ENCODE peak calls at places on chromosomes 16 and 17, in six cellular contexts. One of them, this sample, is unnamed.
A peak's percentile ranks its signal among the peaks of the same experiment; 100 is the strongest.

GRCh38 chr16:24538756-24539294 is 541 bp upstream of the RBBP6 start:
- DNase-seq in NCI-H774: no peak
- DNase-seq in HT1080: no peak
- DNase-seq in stimulated activated CD4-positive, alpha-beta T cell treated with anti-CD3 and anti-CD28 coated beads, Interleukin-1b, Interleukin-23, amount 100 ng/mL, for 4 hours: no peak
- DNase-seq in fibroblast of the conjunctiva: no peak
- DNase-seq in iPS DF 6.9: peak; percentile 4
- DNase-seq in this sample: no peak

GRCh38 chr16:10093564-10093963 is 88.7 kb downstream of the GRIN2A start:
- DNase-seq in stimulated activated CD4-positive, alpha-beta T cell treated with anti-CD3 and anti-CD28 coated beads, Interleukin-1b, Interleukin-23, amount 100 ng/mL, for 4 hours: no peak
- DNase-seq in fibroblast of the conjunctiva: no peak
- DNase-seq in NCI-H774: no peak
- DNase-seq in iPS DF 6.9: no peak
- DNase-seq in HT1080: peak; percentile 4
- DNase-seq in this sample: no peak

GRCh38 chr17:19570497-19571151 is 37.0 kb downstream of the SLC47A1 start:
- DNase-seq in fibroblast of the conjunctiva: no peak
- DNase-seq in NCI-H774: no peak
- DNase-seq in iPS DF 6.9: no peak
- DNase-seq in stimulated activated CD4-positive, alpha-beta T cell treated with anti-CD3 and anti-CD28 coated beads, Interleukin-1b, Interleukin-23, amount 100 ng/mL, for 4 hours: no peak
- DNase-seq in HT1080: no peak
- DNase-seq in this sample: no peak

GRCh38 chr16:50279142-50279865 is 13.0 kb downstream of the ADCY7 start:
- DNase-seq in iPS DF 6.9: no peak
- DNase-seq in stimulated activated CD4-positive, alpha-beta T cell treated with anti-CD3 and anti-CD28 coated beads, Interleukin-1b, Interleukin-23, amount 100 ng/mL, for 4 hours: no peak
- DNase-seq in NCI-H774: no peak
- DNase-seq in fibroblast of the conjunctiva: no peak
- DNase-seq in HT1080: no peak
- DNase-seq in this sample: no peak

GRCh38 chr17:57861737-57862409 is 12.0 kb upstream of the MRPS23 start:
- DNase-seq in stimulated activated CD4-positive, alpha-beta T cell treated with anti-CD3 and anti-CD28 coated beads, Interleukin-1b, Interleukin-23, amount 100 ng/mL, for 4 hours: no peak
- DNase-seq in HT1080: no peak
- DNase-seq in iPS DF 6.9: no peak
- DNase-seq in NCI-H774: no peak
- DNase-seq in fibroblast of the conjunctiva: no peak
- DNase-seq in this sample: no peak

GRCh38 chr16:84141143-84141670 is 3.8 kb downstream of the HSDL1 start:
- DNase-seq in HT1080: no peak
- DNase-seq in fibroblast of the conjunctiva: no peak
- DNase-seq in NCI-H774: no peak
- DNase-seq in stimulated activated CD4-positive, alpha-beta T cell treated with anti-CD3 and anti-CD28 coated beads, Interleukin-1b, Interleukin-23, amount 100 ng/mL, for 4 hours: peak; percentile 4
- DNase-seq in iPS DF 6.9: no peak
- DNase-seq in this sample: no peak

GRCh38 chr17:82297280-82297803 is 20.1 kb downstream of the CD7 start:
- DNase-seq in NCI-H774: peak; percentile 39
- DNase-seq in iPS DF 6.9: no peak
- DNase-seq in fibroblast of the conjunctiva: peak; percentile 64
- DNase-seq in stimulated activated CD4-positive, alpha-beta T cell treated with anti-CD3 and anti-CD28 coated beads, Interleukin-1b, Interleukin-23, amount 100 ng/mL, for 4 hours: peak; percentile 69
- DNase-seq in HT1080: peak; percentile 96
- DNase-seq in this sample: no peak

GRCh38 chr16:81837312-81837748 is 58.2 kb downstream of the PLCG2 start:
- DNase-seq in stimulated activated CD4-positive, alpha-beta T cell treated with anti-CD3 and anti-CD28 coated beads, Interleukin-1b, Interleukin-23, amount 100 ng/mL, for 4 hours: no peak
- DNase-seq in NCI-H774: no peak
- DNase-seq in fibroblast of the conjunctiva: no peak
- DNase-seq in HT1080: no peak
- DNase-seq in iPS DF 6.9: no peak
- DNase-seq in this sample: no peak

GRCh38 chr16:8109510-8110369 is 480.6 kb downstream of the TMEM114 start:
- DNase-seq in HT1080: peak; percentile 96
- DNase-seq in iPS DF 6.9: no peak
- DNase-seq in fibroblast of the conjunctiva: no peak
- DNase-seq in NCI-H774: no peak
- DNase-seq in stimulated activated CD4-positive, alpha-beta T cell treated with anti-CD3 and anti-CD28 coated beads, Interleukin-1b, Interleukin-23, amount 100 ng/mL, for 4 hours: no peak
- DNase-seq in this sample: no peak

GRCh38 chr17:17576772-17577234 is 14.7 kb downstream of the PEMT start:
- DNase-seq in iPS DF 6.9: no peak
- DNase-seq in NCI-H774: no peak
- DNase-seq in HT1080: no peak
- DNase-seq in stimulated activated CD4-positive, alpha-beta T cell treated with anti-CD3 and anti-CD28 coated beads, Interleukin-1b, Interleukin-23, amount 100 ng/mL, for 4 hours: no peak
- DNase-seq in fibroblast of the conjunctiva: no peak
- DNase-seq in this sample: no peak

GRCh38 chr16:57471209-57471608 is 8.7 kb downstream of the POLR2C start:
- DNase-seq in stimulated activated CD4-positive, alpha-beta T cell treated with anti-CD3 and anti-CD28 coated beads, Interleukin-1b, Interleukin-23, amount 100 ng/mL, for 4 hours: no peak
- DNase-seq in iPS DF 6.9: no peak
- DNase-seq in fibroblast of the conjunctiva: no peak
- DNase-seq in NCI-H774: no peak
- DNase-seq in HT1080: no peak
- DNase-seq in this sample: no peak

GRCh38 chr17:40779181-40779909 is 3.0 kb downstream of the KRT27 start:
- DNase-seq in NCI-H774: peak; percentile 33
- DNase-seq in fibroblast of the conjunctiva: no peak
- DNase-seq in HT1080: no peak
- DNase-seq in iPS DF 6.9: no peak
- DNase-seq in stimulated activated CD4-positive, alpha-beta T cell treated with anti-CD3 and anti-CD28 coated beads, Interleukin-1b, Interleukin-23, amount 100 ng/mL, for 4 hours: peak; percentile 7
- DNase-seq in this sample: no peak

GRCh38 chr17:27247071-27247957 is 46.6 kb upstream of the WSB1 start:
- DNase-seq in iPS DF 6.9: no peak
- DNase-seq in fibroblast of the conjunctiva: peak; percentile 73
- DNase-seq in stimulated activated CD4-positive, alpha-beta T cell treated with anti-CD3 and anti-CD28 coated beads, Interleukin-1b, Interleukin-23, amount 100 ng/mL, for 4 hours: no peak
- DNase-seq in HT1080: peak; percentile 42
- DNase-seq in NCI-H774: peak; percentile 87
- DNase-seq in this sample: no peak

GRCh38 chr17:1083451-1084187 is 86.7 kb downstream of the TIMM22 start:
- DNase-seq in NCI-H774: peak; percentile 1
- DNase-seq in HT1080: peak; percentile 26
- DNase-seq in iPS DF 6.9: no peak
- DNase-seq in fibroblast of the conjunctiva: no peak
- DNase-seq in stimulated activated CD4-positive, alpha-beta T cell treated with anti-CD3 and anti-CD28 coated beads, Interleukin-1b, Interleukin-23, amount 100 ng/mL, for 4 hours: no peak
- DNase-seq in this sample: no peak

GRCh38 chr16:67845291-67846062 is 1.3 kb upstream of the NUTF2 start:
- DNase-seq in NCI-H774: no peak
- DNase-seq in fibroblast of the conjunctiva: no peak
- DNase-seq in HT1080: no peak
- DNase-seq in stimulated activated CD4-positive, alpha-beta T cell treated with anti-CD3 and anti-CD28 coated beads, Interleukin-1b, Interleukin-23, amount 100 ng/mL, for 4 hours: no peak
- DNase-seq in iPS DF 6.9: no peak
- DNase-seq in this sample: no peak

GRCh38 chr16:12245923-12246290 is 269.4 kb downstream of the SNX29 start:
- DNase-seq in stimulated activated CD4-positive, alpha-beta T cell treated with anti-CD3 and anti-CD28 coated beads, Interleukin-1b, Interleukin-23, amount 100 ng/mL, for 4 hours: no peak
- DNase-seq in iPS DF 6.9: no peak
- DNase-seq in fibroblast of the conjunctiva: no peak
- DNase-seq in HT1080: no peak
- DNase-seq in NCI-H774: peak; percentile 77
- DNase-seq in this sample: no peak

GRCh38 chr16:77657016-77657415 is 65.3 kb upstream of the NUDT7 start:
- DNase-seq in HT1080: peak; percentile 57
- DNase-seq in stimulated activated CD4-positive, alpha-beta T cell treated with anti-CD3 and anti-CD28 coated beads, Interleukin-1b, Interleukin-23, amount 100 ng/mL, for 4 hours: no peak
- DNase-seq in NCI-H774: no peak
- DNase-seq in iPS DF 6.9: peak; percentile 39
- DNase-seq in fibroblast of the conjunctiva: no peak
- DNase-seq in this sample: peak; percentile 79

GRCh38 chr16:68447721-68448359 is 468 bp downstream of the SMPD3 start:
- DNase-seq in NCI-H774: no peak
- DNase-seq in stimulated activated CD4-positive, alpha-beta T cell treated with anti-CD3 and anti-CD28 coated beads, Interleukin-1b, Interleukin-23, amount 100 ng/mL, for 4 hours: no peak
- DNase-seq in iPS DF 6.9: no peak
- DNase-seq in fibroblast of the conjunctiva: no peak
- DNase-seq in HT1080: no peak
- DNase-seq in this sample: no peak